ENCODE peak calls at places on chromosomes 5 and 9, in nine cellular contexts. One of them, this sample, is unnamed. For H3K9me3, the result is how much of the 10 kb centered on the place peaks cover.

GRCh38 chr9:18456624-18457237 is 17.2 kb upstream of the ADAMTSL1 start:
- DNase-seq in uterus: no peak
- DNase-seq in CD4-positive, alpha-beta memory T cell: no peak
- DNase-seq in tibial nerve: no peak
- DNase-seq in AG04450: no peak
- DNase-seq in lung: no peak
- DNase-seq in HCT116: no peak
- DNase-seq in OCI-LY7: no peak
- DNase-seq in aorta: no peak
- DNase-seq in this sample: no peak

GRCh38 chr9:94656190-94656589 is 16.9 kb upstream of the FBP1 start:
- DNase-seq in uterus: no peak
- DNase-seq in CD4-positive, alpha-beta memory T cell: peak
- DNase-seq in tibial nerve: no peak
- DNase-seq in AG04450: no peak
- DNase-seq in lung: peak
- DNase-seq in HCT116: no peak
- DNase-seq in OCI-LY7: peak
- DNase-seq in aorta: no peak
- DNase-seq in this sample: peak

GRCh38 chr9:131650254-131650653 is 89.6 kb downstream of the RAPGEF1 start:
- DNase-seq in uterus: no peak
- DNase-seq in CD4-positive, alpha-beta memory T cell: no peak
- DNase-seq in tibial nerve: no peak
- DNase-seq in AG04450: no peak
- DNase-seq in lung: peak
- DNase-seq in HCT116: no peak
- DNase-seq in OCI-LY7: no peak
- DNase-seq in aorta: no peak
- DNase-seq in this sample: no peak

GRCh38 chr5:76477061-76477460 is 74.0 kb downstream of the IQGAP2 start:
- DNase-seq in uterus: no peak
- DNase-seq in CD4-positive, alpha-beta memory T cell: no peak
- DNase-seq in tibial nerve: no peak
- DNase-seq in AG04450: no peak
- DNase-seq in lung: no peak
- DNase-seq in HCT116: no peak
- DNase-seq in OCI-LY7: no peak
- DNase-seq in aorta: no peak
- DNase-seq in this sample: no peak

GRCh38 chr5:53095931-53096525 is 13.5 kb downstream of the MOCS2 start:
- DNase-seq in uterus: peak
- DNase-seq in CD4-positive, alpha-beta memory T cell: peak
- DNase-seq in tibial nerve: peak
- DNase-seq in AG04450: peak
- DNase-seq in lung: peak
- DNase-seq in HCT116: peak
- DNase-seq in OCI-LY7: peak
- DNase-seq in aorta: no peak
- DNase-seq in this sample: peak

GRCh38 chr5:147461915-147462314 is 48.0 kb downstream of the DPYSL3 start:
- DNase-seq in uterus: no peak
- DNase-seq in CD4-positive, alpha-beta memory T cell: no peak
- DNase-seq in tibial nerve: no peak
- DNase-seq in AG04450: no peak
- DNase-seq in lung: no peak
- DNase-seq in HCT116: no peak
- DNase-seq in OCI-LY7: no peak
- DNase-seq in aorta: no peak
- DNase-seq in this sample: no peak

GRCh38 chr5:157914389-157914788 is 55.4 kb upstream of the CLINT1 start:
- DNase-seq in uterus: no peak
- DNase-seq in CD4-positive, alpha-beta memory T cell: no peak
- DNase-seq in tibial nerve: no peak
- DNase-seq in AG04450: no peak
- DNase-seq in lung: no peak
- DNase-seq in HCT116: no peak
- DNase-seq in OCI-LY7: no peak
- DNase-seq in aorta: no peak
- DNase-seq in this sample: no peak

GRCh38 chr9:114037249-114037648 is 40.9 kb downstream of the AMBP start:
- DNase-seq in uterus: no peak
- DNase-seq in CD4-positive, alpha-beta memory T cell: no peak
- DNase-seq in tibial nerve: no peak
- DNase-seq in AG04450: no peak
- DNase-seq in lung: no peak
- DNase-seq in HCT116: no peak
- DNase-seq in OCI-LY7: no peak
- DNase-seq in aorta: no peak
- DNase-seq in this sample: no peak

GRCh38 chr5:138352722-138353549 is 451 bp downstream of the KDM3B start:
- DNase-seq in uterus: peak
- DNase-seq in CD4-positive, alpha-beta memory T cell: peak
- DNase-seq in tibial nerve: peak
- DNase-seq in AG04450: no peak
- DNase-seq in lung: peak
- DNase-seq in HCT116: no peak
- DNase-seq in OCI-LY7: peak
- DNase-seq in aorta: peak
- DNase-seq in this sample: peak

GRCh38 chr5:132499440-132500243 is 9.1 kb upstream of the IRF1 start:
- DNase-seq in uterus: no peak
- DNase-seq in CD4-positive, alpha-beta memory T cell: no peak
- DNase-seq in tibial nerve: no peak
- DNase-seq in AG04450: no peak
- DNase-seq in lung: no peak
- DNase-seq in HCT116: no peak
- DNase-seq in OCI-LY7: no peak
- DNase-seq in aorta: no peak
- DNase-seq in this sample: no peak

GRCh38 chr5:179227578-179228311 is 117.5 kb downstream of the ADAMTS2 start:
- DNase-seq in uterus: no peak
- DNase-seq in CD4-positive, alpha-beta memory T cell: no peak
- DNase-seq in tibial nerve: no peak
- DNase-seq in AG04450: no peak
- DNase-seq in lung: no peak
- DNase-seq in HCT116: no peak
- DNase-seq in OCI-LY7: no peak
- DNase-seq in aorta: peak
- DNase-seq in this sample: no peak

GRCh38 chr5:56757077-56757476 is 58.3 kb upstream of the MAP3K1 start:
- DNase-seq in uterus: no peak
- DNase-seq in CD4-positive, alpha-beta memory T cell: no peak
- DNase-seq in tibial nerve: no peak
- DNase-seq in AG04450: no peak
- DNase-seq in lung: no peak
- DNase-seq in HCT116: no peak
- DNase-seq in OCI-LY7: no peak
- DNase-seq in aorta: no peak
- DNase-seq in this sample: no peak

GRCh38 chr9:105232207-105232606 is 12.2 kb upstream of the SLC44A1 start:
- DNase-seq in uterus: no peak
- DNase-seq in CD4-positive, alpha-beta memory T cell: no peak
- DNase-seq in tibial nerve: no peak
- DNase-seq in AG04450: no peak
- DNase-seq in lung: no peak
- DNase-seq in HCT116: no peak
- DNase-seq in OCI-LY7: no peak
- DNase-seq in aorta: no peak
- DNase-seq in this sample: no peak

GRCh38 chr5:174693697-174694400 is 30.5 kb upstream of the MSX2 start:
- DNase-seq in uterus: no peak
- DNase-seq in CD4-positive, alpha-beta memory T cell: no peak
- DNase-seq in tibial nerve: no peak
- DNase-seq in AG04450: no peak
- DNase-seq in lung: peak
- DNase-seq in HCT116: no peak
- DNase-seq in OCI-LY7: no peak
- DNase-seq in aorta: no peak
- DNase-seq in this sample: no peak

GRCh38 chr5:321726-322251 is 275 bp downstream of the AHRR start:
- DNase-seq in uterus: no peak
- DNase-seq in CD4-positive, alpha-beta memory T cell: no peak
- DNase-seq in tibial nerve: no peak
- DNase-seq in AG04450: no peak
- DNase-seq in lung: no peak
- DNase-seq in HCT116: no peak
- DNase-seq in OCI-LY7: no peak
- DNase-seq in aorta: no peak
- DNase-seq in this sample: no peak

GRCh38 chr9:130866474-130866965 is 30.1 kb downstream of the QRFP start:
- DNase-seq in uterus: peak
- DNase-seq in CD4-positive, alpha-beta memory T cell: peak
- DNase-seq in tibial nerve: peak
- DNase-seq in AG04450: peak
- DNase-seq in lung: peak
- DNase-seq in HCT116: peak
- DNase-seq in OCI-LY7: peak
- DNase-seq in aorta: peak
- DNase-seq in this sample: peak

DNA sequence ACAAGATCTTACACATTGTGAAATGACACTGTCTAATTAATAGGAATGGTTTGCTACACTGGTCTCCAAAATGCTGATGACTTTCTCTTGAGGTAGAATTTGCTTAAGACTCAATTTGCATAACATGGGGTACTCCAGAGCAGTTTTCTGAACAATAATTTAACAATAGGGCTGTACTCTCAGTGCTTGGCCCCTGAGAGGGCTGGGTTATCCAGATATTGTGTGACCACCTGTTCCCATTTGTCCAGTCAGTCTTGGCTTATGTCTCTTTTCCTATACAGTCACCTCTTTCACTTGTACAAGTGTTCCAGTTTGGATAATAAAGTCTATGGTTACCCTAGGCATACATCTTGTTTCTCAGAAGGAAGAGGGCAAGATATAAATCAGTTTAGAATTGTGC is 17.9 kb downstream of the ZSWIM6 start:
- DNase-seq in uterus: no peak
- DNase-seq in CD4-positive, alpha-beta memory T cell: no peak
- DNase-seq in tibial nerve: no peak
- DNase-seq in AG04450: no peak
- DNase-seq in lung: no peak
- DNase-seq in HCT116: no peak
- DNase-seq in OCI-LY7: no peak
- DNase-seq in aorta: no peak
- DNase-seq in this sample: no peak
- H3K9me3 ChIP-seq in uterus: under half
- H3K9me3 ChIP-seq in CD4-positive, alpha-beta memory T cell: under half
- H3K9me3 ChIP-seq in tibial nerve: under half
- H3K9me3 ChIP-seq in AG04450: under half
- H3K9me3 ChIP-seq in lung: under half
- H3K9me3 ChIP-seq in HCT116: under half
- H3K9me3 ChIP-seq in OCI-LY7: under half
- H3K9me3 ChIP-seq in aorta: under half
- H3K9me3 ChIP-seq in this sample: under half

GRCh38 chr9:27573699-27574265 is 501 bp upstream of the C9orf72 start:
- DNase-seq in uterus: peak
- DNase-seq in CD4-positive, alpha-beta memory T cell: peak
- DNase-seq in tibial nerve: peak
- DNase-seq in AG04450: peak
- DNase-seq in lung: peak
- DNase-seq in HCT116: peak
- DNase-seq in OCI-LY7: peak
- DNase-seq in aorta: peak
- DNase-seq in this sample: peak

GRCh38 chr9:27572918-27573698 is at the start of gene C9orf72:
- DNase-seq in uterus: peak
- DNase-seq in CD4-positive, alpha-beta memory T cell: peak
- DNase-seq in tibial nerve: peak
- DNase-seq in AG04450: no peak
- DNase-seq in lung: peak
- DNase-seq in HCT116: no peak
- DNase-seq in OCI-LY7: peak
- DNase-seq in aorta: peak
- DNase-seq in this sample: peak

GRCh38 chr9:27569406-27569805 is 3.9 kb downstream of the C9orf72 start:
- DNase-seq in uterus: no peak
- DNase-seq in CD4-positive, alpha-beta memory T cell: no peak
- DNase-seq in tibial nerve: no peak
- DNase-seq in AG04450: no peak
- DNase-seq in lung: no peak
- DNase-seq in HCT116: no peak
- DNase-seq in OCI-LY7: no peak
- DNase-seq in aorta: no peak
- DNase-seq in this sample: no peak

GRCh38 chr9:27572036-27572435 is 1.2 kb downstream of the C9orf72 start:
- DNase-seq in uterus: no peak
- DNase-seq in CD4-positive, alpha-beta memory T cell: no peak
- DNase-seq in tibial nerve: no peak
- DNase-seq in AG04450: no peak
- DNase-seq in lung: no peak
- DNase-seq in HCT116: no peak
- DNase-seq in OCI-LY7: no peak
- DNase-seq in aorta: no peak
- DNase-seq in this sample: no peak

GRCh38 chr9:27572566-27572917 is 739 bp downstream of the C9orf72 start:
- DNase-seq in uterus: peak
- DNase-seq in CD4-positive, alpha-beta memory T cell: peak
- DNase-seq in tibial nerve: no peak
- DNase-seq in AG04450: no peak
- DNase-seq in lung: peak
- DNase-seq in HCT116: no peak
- DNase-seq in OCI-LY7: peak
- DNase-seq in aorta: no peak
- DNase-seq in this sample: peak
- H3K9me3 ChIP-seq in uterus: under half
- H3K9me3 ChIP-seq in CD4-positive, alpha-beta memory T cell: under half
- H3K9me3 ChIP-seq in tibial nerve: under half
- H3K9me3 ChIP-seq in AG04450: under half
- H3K9me3 ChIP-seq in lung: under half
- H3K9me3 ChIP-seq in HCT116: under half
- H3K9me3 ChIP-seq in OCI-LY7: under half
- H3K9me3 ChIP-seq in aorta: under half
- H3K9me3 ChIP-seq in this sample: under half

DNA sequence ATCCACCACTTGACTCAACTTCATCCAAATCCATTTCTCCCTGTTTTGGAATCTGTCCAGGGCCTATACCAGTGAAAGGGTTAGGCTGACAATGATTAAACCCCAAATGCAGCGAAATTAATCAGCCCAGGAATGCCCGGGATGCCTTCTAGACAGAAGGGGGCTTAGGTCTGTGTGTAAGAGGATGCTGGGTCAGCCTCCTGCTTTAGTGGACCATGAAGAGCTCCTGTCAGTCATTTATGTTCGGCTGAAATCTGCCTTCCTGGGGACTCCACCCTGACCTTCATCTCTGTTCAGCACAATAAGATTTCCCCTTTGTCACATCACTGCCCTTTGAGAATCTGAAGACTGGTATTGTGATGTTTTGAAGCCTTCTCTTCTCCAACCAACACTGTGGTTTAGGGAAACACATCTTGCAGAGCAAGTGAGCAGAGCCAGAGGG is 234.2 kb downstream of the ARHGAP26 start:
- DNase-seq in uterus: no peak
- DNase-seq in CD4-positive, alpha-beta memory T cell: no peak
- DNase-seq in tibial nerve: no peak
- DNase-seq in AG04450: no peak
- DNase-seq in lung: no peak
- DNase-seq in HCT116: no peak
- DNase-seq in OCI-LY7: peak
- DNase-seq in aorta: no peak
- DNase-seq in this sample: no peak
- H3K9me3 ChIP-seq in uterus: under half
- H3K9me3 ChIP-seq in CD4-positive, alpha-beta memory T cell: under half
- H3K9me3 ChIP-seq in tibial nerve: under half
- H3K9me3 ChIP-seq in AG04450: under half
- H3K9me3 ChIP-seq in lung: under half
- H3K9me3 ChIP-seq in HCT116: under half
- H3K9me3 ChIP-seq in OCI-LY7: under half
- H3K9me3 ChIP-seq in aorta: under half
- H3K9me3 ChIP-seq in this sample: under half

GRCh38 chr5:35908266-35908665 is 30.2 kb downstream of the CAPSL start:
- DNase-seq in uterus: no peak
- DNase-seq in CD4-positive, alpha-beta memory T cell: no peak
- DNase-seq in tibial nerve: no peak
- DNase-seq in AG04450: no peak
- DNase-seq in lung: no peak
- DNase-seq in HCT116: no peak
- DNase-seq in OCI-LY7: peak
- DNase-seq in aorta: no peak
- DNase-seq in this sample: no peak
- H3K9me3 ChIP-seq in uterus: under half
- H3K9me3 ChIP-seq in CD4-positive, alpha-beta memory T cell: under half
- H3K9me3 ChIP-seq in tibial nerve: under half
- H3K9me3 ChIP-seq in AG04450: under half
- H3K9me3 ChIP-seq in lung: under half
- H3K9me3 ChIP-seq in HCT116: under half
- H3K9me3 ChIP-seq in OCI-LY7: half or more
- H3K9me3 ChIP-seq in aorta: under half
- H3K9me3 ChIP-seq in this sample: under half

This sample was measured in CD8-positive, alpha-beta memory T cell.